ENCODE peak calls at places on chromosomes 6 and 20, in seven cellular contexts. Q is aorta, B is GM12865, G is fibroblast of the conjunctiva, Y is vagina, N is astrocyte of the spinal cord, O is tibial artery. A is an unnamed sample.

GRCh38 chr6:43759157-43759925 is 10.7 kb upstream of the VEGFA start:
- DNase-seq in Y (no peak), O (no peak), N (no peak), B (no peak), Q (no peak), G (no peak), A (no peak)

GRCh38 chr20:47734870-47735269 is 50.4 kb downstream of the SULF2 start:
- DNase-seq in Y (no peak), G (no peak), Q (no peak), B (no peak), O (no peak), N (no peak), A (no peak)

GRCh38 chr6:88177961-88178464 is 11.9 kb upstream of the CNR1 start:
- DNase-seq in Y (no peak), Q (no peak), O (no peak), B (peak; percentile 69), N (peak; percentile 41), G (peak; percentile 51), A (no peak)

GRCh38 chr6:131199568-131200272 is 64.5 kb downstream of the AKAP7 start:
- DNase-seq in Q (peak; percentile 54), N (peak; percentile 75), O (no peak), G (peak; percentile 46), B (peak; percentile 92), Y (no peak), A (peak; percentile 62)

GRCh38 chr20:62595491-62595890 is 46.8 kb upstream of the SLCO4A1 start:
- DNase-seq in N (peak; percentile 18), G (peak; percentile 13), B (no peak), Y (no peak), O (no peak), Q (peak; percentile 71), A (no peak)

GRCh38 chr6:13268914-13269532 is 59.3 kb downstream of the TBC1D7 start:
- DNase-seq in Q (no peak), G (no peak), N (peak; percentile 41), O (peak; percentile 27), B (no peak), Y (no peak), A (no peak)

GRCh38 chr6:137848672-137849071 is 18.4 kb upstream of the TNFAIP3 start:
- DNase-seq in N (peak; percentile 51), Y (no peak), Q (no peak), G (no peak), B (no peak), O (no peak), A (no peak)

GRCh38 chr20:44792794-44793193 is 17.6 kb downstream of the RIMS4 start:
- DNase-seq in G (no peak), Y (no peak), O (no peak), Q (no peak), N (no peak), B (no peak), A (no peak)

GRCh38 chr6:84428300-84428907 is 201.0 kb upstream of the CEP162 start:
- DNase-seq in B (peak; percentile 44), G (peak; percentile 65), O (peak; percentile 80), Y (no peak), Q (peak; percentile 63), N (peak; percentile 78), A (peak; percentile 72)

GRCh38 chr6:17994019-17994418 is 6.6 kb upstream of the KIF13A start:
- DNase-seq in N (no peak), O (no peak), B (no peak), Y (no peak), G (no peak), Q (no peak), A (no peak)

GRCh38 chr20:3080939-3081388 is 3.6 kb downstream of the AVP start:
- DNase-seq in O (no peak), N (no peak), Q (peak; percentile 80), B (no peak), G (peak; percentile 14), Y (no peak), A (no peak)

GRCh38 chr20:16040742-16041141 is 532.5 kb downstream of the KIF16B start:
- DNase-seq in G (no peak), B (no peak), N (no peak), Q (no peak), Y (no peak), O (no peak), A (no peak)

GRCh38 chr20:51495921-51496545 is 46.5 kb downstream of the NFATC2 start:
- DNase-seq in B (no peak), N (no peak), Q (no peak), O (no peak), G (peak; percentile 9), Y (no peak), A (no peak)

GRCh38 chr6:53862517-53863457 is 68.0 kb downstream of the LRRC1 start:
- DNase-seq in B (no peak), Y (no peak), Q (no peak), G (no peak), O (no peak), N (peak; percentile 70), A (no peak)

GRCh38 chr20:46572181-46572580 is 21.7 kb upstream of the OCSTAMP start:
- DNase-seq in B (no peak), G (no peak), Q (no peak), N (no peak), O (no peak), Y (no peak), A (no peak)

GRCh38 chr20:31837896-31838397 is 7.5 kb downstream of the FOXS1 start:
- DNase-seq in N (peak; percentile 64), G (no peak), Y (no peak), Q (no peak), O (no peak), B (no peak), A (no peak)

GRCh38 chr20:25196701-25197120 is 1.2 kb downstream of the ENTPD6 start:
- DNase-seq in B (no peak), Q (no peak), N (peak; percentile 7), O (no peak), G (no peak), Y (peak; percentile 95), A (no peak)

GRCh38 chr6:163438940-163439335 is 24.4 kb downstream of the QKI start:
- DNase-seq in G (no peak), B (peak; percentile 30), Q (peak; percentile 46), O (no peak), N (no peak), Y (no peak), A (no peak)

GRCh38 chr6:79466222-79466834 is 70.9 kb downstream of the LCA5 start:
- DNase-seq in O (no peak), N (peak; percentile 51), Y (no peak), Q (no peak), G (peak; percentile 39), B (peak; percentile 30), A (no peak)

GRCh38 chr6:74000582-74000981 is 304.6 kb downstream of the CD109 start:
- DNase-seq in B (no peak), N (no peak), O (no peak), Q (no peak), Y (no peak), G (no peak), A (no peak)

GRCh38 chr20:64044484-64045247 is 4.8 kb downstream of the SOX18 start:
- DNase-seq in Y (no peak), Q (no peak), N (peak; percentile 38), O (no peak), B (no peak), G (no peak), A (no peak)

GRCh38 chr6:5082487-5083306 is 2.4 kb upstream of the PPP1R3G start:
- DNase-seq in B (no peak), N (peak; percentile 54), Q (no peak), Y (peak; percentile 74), G (peak; percentile 66), O (no peak), A (peak; percentile 80)

GRCh38 chr20:51026317-51026716 is 3.4 kb upstream of the KCNG1 start:
- DNase-seq in Y (no peak), Q (no peak), N (no peak), B (no peak), O (no peak), G (no peak), A (no peak)

GRCh38 chr20:4187147-4187546 is 171.8 kb upstream of the RNF24 start:
- DNase-seq in B (no peak), Y (no peak), O (no peak), N (no peak), Q (no peak), G (no peak), A (no peak)

GRCh38 chr6:120056085-120056484 is 706.5 kb upstream of the MAN1A1 start:
- DNase-seq in O (no peak), B (peak; percentile 54), Q (no peak), G (no peak), Y (no peak), N (no peak), A (no peak)

GRCh38 chr20:36202891-36203338 is 33.4 kb upstream of the AAR2 start:
- DNase-seq in Q (peak; percentile 68), O (peak; percentile 75), G (peak; percentile 21), N (peak; percentile 26), Y (no peak), B (peak; percentile 65), A (peak; percentile 65)

GRCh38 chr20:10508060-10508459 is 73.0 kb downstream of the SLX4IP start:
- DNase-seq in N (no peak), Y (no peak), B (no peak), Q (peak; percentile 55), O (peak; percentile 78), G (no peak), A (peak; percentile 56)

GRCh38 chr6:154991207-154991606 is 3.9 kb upstream of the TIAM2 start:
- DNase-seq in Q (no peak), N (no peak), O (no peak), B (no peak), Y (no peak), G (no peak), A (no peak)

GRCh38 chr6:4388675-4389074 is 253.3 kb upstream of the ECI2 start:
- DNase-seq in B (no peak), O (no peak), Q (no peak), Y (no peak), G (no peak), N (no peak), A (no peak)

GRCh38 chr6:89007209-89008001 is 44.0 kb upstream of the RNGTT start:
- DNase-seq in Q (no peak), Y (no peak), N (no peak), G (no peak), B (no peak), O (no peak), A (no peak)

GRCh38 chr20:4637081-4637797 is 84.5 kb upstream of the PRND start:
- DNase-seq in G (no peak), B (no peak), N (no peak), Y (no peak), Q (no peak), O (no peak), A (no peak)

GRCh38 chr6:57021086-57021720 is 25.3 kb upstream of the KIAA1586 start:
- DNase-seq in Q (no peak), Y (no peak), O (no peak), B (peak; percentile 58), N (peak; percentile 68), G (peak; percentile 38), A (no peak)

GRCh38 chr6:1044040-1044836 is 267.7 kb upstream of the FOXQ1 start:
- DNase-seq in O (no peak), B (no peak), N (no peak), Y (peak; percentile 61), G (no peak), Q (no peak), A (no peak)

GRCh38 chr6:159067334-159067733 is 22.5 kb upstream of the TAGAP start:
- DNase-seq in Y (no peak), O (no peak), Q (no peak), N (no peak), G (no peak), B (peak; percentile 65), A (no peak)

GRCh38 chr20:47927385-47927851 is 142.1 kb upstream of the SULF2 start:
- DNase-seq in O (no peak), N (peak; percentile 16), Y (no peak), B (no peak), G (no peak), Q (no peak), A (peak; percentile 50)